ENCODE peak calls at places on chromosome 22, in six cellular contexts. U is upper lobe of left lung, O is breast epithelium, T is GM12892, H is vagina, M is GM12878. G is an unnamed sample.

GRCh38 chr22:22714600-22715361 is 70.4 kb downstream of the GGTLC2 start:
- DNase-seq in U (no peak), O (no peak), T (no peak), H (peak), M (peak), G (no peak)

GRCh38 chr22:49893025-49893424 is 25.2 kb downstream of the ALG12 start:
- DNase-seq in U (no peak), O (no peak), T (no peak), H (no peak), M (no peak), G (no peak)

GRCh38 chr22:20530368-20531153 is 23.2 kb downstream of the MED15 start:
- DNase-seq in U (peak), O (no peak), T (no peak), H (no peak), M (no peak), G (no peak)

GRCh38 chr22:43377486-43377995 is 34.3 kb upstream of the MPPED1 start:
- DNase-seq in U (no peak), O (no peak), T (no peak), H (no peak), M (no peak), G (no peak)

GRCh38 chr22:37601540-37602442 is 6.8 kb upstream of the GGA1 start:
- DNase-seq in U (peak), O (peak), T (no peak), H (no peak), M (peak), G (no peak)

GRCh38 chr22:23796461-23796860 is 9.7 kb downstream of the SMARCB1 start:
- DNase-seq in U (no peak), O (no peak), T (no peak), H (no peak), M (no peak), G (no peak)

GRCh38 chr22:42680648-42681047 is 31.5 kb upstream of the CYB5R3 start:
- DNase-seq in U (no peak), O (no peak), T (no peak), H (no peak), M (no peak), G (no peak)

GRCh38 chr22:50691521-50691920 is 18.9 kb downstream of the SHANK3 start:
- DNase-seq in U (peak), O (no peak), T (no peak), H (no peak), M (peak), G (no peak)

GRCh38 chr22:38203855-38204497 is 2.2 kb downstream of the MAFF start:
- DNase-seq in U (no peak), O (no peak), T (no peak), H (no peak), M (no peak), G (no peak)

GRCh38 chr22:42964994-42965699 is 49.8 kb downstream of the PACSIN2 start:
- DNase-seq in U (no peak), O (no peak), T (no peak), H (no peak), M (no peak), G (no peak)

GRCh38 chr22:47465222-47465621 is 702.8 kb downstream of the TBC1D22A start:
- DNase-seq in U (no peak), O (no peak), T (no peak), H (no peak), M (no peak), G (no peak)

GRCh38 chr22:42519544-42520237 is at the start of gene RRP7A:
- DNase-seq in U (peak), O (peak), T (peak), H (no peak), M (no peak), G (peak)

GRCh38 chr22:27224485-27225364 is 567.3 kb downstream of the MIAT start:
- DNase-seq in U (no peak), O (no peak), T (no peak), H (no peak), M (no peak), G (no peak)

GRCh38 chr22:37633693-37634504 is 5.6 kb upstream of the SH3BP1 start:
- DNase-seq in U (peak), O (no peak), T (peak), H (peak), M (peak), G (peak)

GRCh38 chr22:20552913-20553401 is 45.5 kb downstream of the MED15 start:
- DNase-seq in U (no peak), O (no peak), T (no peak), H (no peak), M (no peak), G (no peak)

GRCh38 chr22:23193882-23194281 is 13.6 kb downstream of the BCR start:
- DNase-seq in U (no peak), O (no peak), T (no peak), H (no peak), M (no peak), G (no peak)

GRCh38 chr22:27409299-27409698 is 392.3 kb downstream of the MN1 start:
- DNase-seq in U (no peak), O (no peak), T (no peak), H (no peak), M (no peak), G (no peak)

GRCh38 chr22:20516399-20516798 is 9.0 kb downstream of the MED15 start:
- DNase-seq in U (no peak), O (no peak), T (no peak), H (no peak), M (no peak), G (no peak)

GRCh38 chr22:38298312-38299000 is 18.8 kb downstream of the CSNK1E start:
- DNase-seq in U (no peak), O (no peak), T (no peak), H (no peak), M (no peak), G (peak)

GRCh38 chr22:41532908-41533825 is 11.1 kb downstream of the POLR3H start:
- DNase-seq in U (peak), O (no peak), T (peak), H (no peak), M (no peak), G (peak)

GRCh38 chr22:37157516-37158289 is 8.0 kb upstream of the IL2RB start:
- DNase-seq in U (no peak), O (no peak), T (no peak), H (no peak), M (no peak), G (no peak)

GRCh38 chr22:48896766-48897637 is 930.7 kb downstream of the BRD1 start:
- DNase-seq in U (peak), O (no peak), T (no peak), H (peak), M (no peak), G (no peak)

GRCh38 chr22:37411655-37412054 is 15.6 kb downstream of the ELFN2 start:
- DNase-seq in U (no peak), O (no peak), T (no peak), H (no peak), M (no peak), G (no peak)

GRCh38 chr22:41544671-41545476 is 604 bp upstream of the POLR3H start:
- DNase-seq in U (no peak), O (no peak), T (no peak), H (no peak), M (no peak), G (no peak)

GRCh38 chr22:19109198-19110063 is 12.8 kb downstream of the DGCR2 start:
- DNase-seq in U (peak), O (no peak), T (no peak), H (no peak), M (peak), G (no peak)

GRCh38 chr22:27881404-27881803 is 37.7 kb downstream of the PITPNB start:
- DNase-seq in U (no peak), O (no peak), T (no peak), H (no peak), M (no peak), G (no peak)

GRCh38 chr22:37484115-37485005 is 1.8 kb downstream of the MFNG start:
- DNase-seq in U (peak), O (no peak), T (peak), H (no peak), M (peak), G (peak)

GRCh38 chr22:41446057-41446501 is 522 bp downstream of the TOB2 start:
- DNase-seq in U (peak), O (no peak), T (no peak), H (no peak), M (no peak), G (no peak)

GRCh38 chr22:23574371-23574811 is 5.7 kb downstream of the IGLL1 start:
- DNase-seq in U (no peak), O (peak), T (no peak), H (no peak), M (no peak), G (no peak)

GRCh38 chr22:49608228-49608627 is 219.4 kb downstream of the BRD1 start:
- DNase-seq in U (no peak), O (no peak), T (no peak), H (no peak), M (no peak), G (no peak)

GRCh38 chr22:40388231-40388630 is 17.8 kb downstream of the SGSM3 start:
- DNase-seq in U (no peak), O (no peak), T (no peak), H (no peak), M (no peak), G (no peak)

GRCh38 chr22:40391417-40391816 is 21.0 kb downstream of the SGSM3 start:
- DNase-seq in U (no peak), O (no peak), T (no peak), H (no peak), M (no peak), G (no peak)

GRCh38 chr22:40383905-40384304 is 13.5 kb downstream of the SGSM3 start:
- DNase-seq in U (no peak), O (no peak), T (no peak), H (no peak), M (no peak), G (no peak)

GRCh38 chr22:40385041-40385782 is 14.8 kb downstream of the SGSM3 start:
- DNase-seq in U (no peak), O (no peak), T (no peak), H (no peak), M (no peak), G (no peak)

DNA sequence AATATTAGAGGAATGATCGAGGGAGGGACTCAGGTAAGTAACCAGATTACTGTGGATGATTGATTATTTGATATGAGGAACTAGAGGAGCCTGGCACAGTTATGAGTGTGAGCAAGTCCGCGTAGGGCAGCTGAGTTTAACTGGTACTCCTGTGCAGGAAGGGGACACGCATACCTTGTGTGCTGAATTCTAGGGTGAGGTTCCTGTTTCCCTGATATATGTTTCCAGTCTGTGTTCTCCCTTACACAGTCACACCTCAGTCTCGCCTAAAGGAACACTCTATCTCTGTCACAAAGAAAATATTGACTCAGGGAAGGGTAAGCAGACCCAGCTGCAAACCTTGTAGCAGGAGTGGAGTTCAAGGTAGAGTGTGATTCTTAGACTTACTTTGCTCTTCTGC is 17.4 kb downstream of the SGSM3 start:
- DNase-seq in U (no peak), O (no peak), T (no peak), H (no peak), M (no peak), G (no peak)
- TF ChIP-seq POLR2A in U (no peak), O (no peak), T (no peak), H (no peak), M (no peak), G (no peak)

GRCh38 chr22:25853902-25854301 is 111.9 kb downstream of the MYO18B start:
- DNase-seq in U (no peak), O (no peak), T (no peak), H (no peak), M (no peak), G (no peak)
- TF ChIP-seq POLR2AphosphoS5 in U (no peak), O (no peak), T (no peak), H (no peak), M (no peak), G (no peak)

DNA sequence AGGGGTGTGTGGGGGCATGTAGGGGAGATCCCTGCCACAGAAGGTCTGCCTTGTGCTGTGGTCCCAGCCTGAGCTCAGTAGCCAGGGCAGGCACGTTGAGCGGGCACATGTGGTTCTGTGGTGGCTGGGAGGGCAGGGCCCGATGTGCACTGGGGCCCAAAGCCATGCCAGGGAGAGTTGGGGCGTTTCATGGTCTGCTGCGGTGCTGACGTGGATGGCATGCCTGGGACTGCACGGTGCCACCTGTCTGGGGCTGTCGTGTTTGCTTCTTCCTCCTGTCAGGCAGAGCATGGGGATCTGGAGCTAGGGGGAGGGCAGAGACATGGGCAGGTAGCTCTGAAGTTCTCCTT is 19.3 kb downstream of the PPIL2 start:
- DNase-seq in U (no peak), O (no peak), T (no peak), H (no peak), M (no peak), G (no peak)
- TF ChIP-seq POLR2A in U (no peak), O (no peak), T (no peak), H (no peak), M (no peak), G (no peak)

GRCh38 chr22:31039393-31039792 is 41.7 kb upstream of the SMTN start:
- DNase-seq in U (no peak), O (no peak), T (no peak), H (no peak), M (no peak), G (no peak)

GRCh38 chr22:31040542-31041398 is 40.3 kb upstream of the SMTN start:
- DNase-seq in U (no peak), O (no peak), T (no peak), H (no peak), M (no peak), G (no peak)

GRCh38 chr22:31038686-31039085 is 42.4 kb upstream of the SMTN start:
- DNase-seq in U (no peak), O (no peak), T (no peak), H (no peak), M (no peak), G (no peak)

GRCh38 chr22:31036671-31037550 is 44.2 kb upstream of the SMTN start:
- DNase-seq in U (no peak), O (no peak), T (no peak), H (no peak), M (no peak), G (no peak)
- TF ChIP-seq POLR2AphosphoS5 in U (no peak), O (no peak), T (no peak), H (peak), M (no peak), G (no peak)

GRCh38 chr22:39317756-39318506 is 1.5 kb downstream of the RPL3 start:
- DNase-seq in U (no peak), O (no peak), T (no peak), H (peak), M (no peak), G (no peak)
- TF ChIP-seq POLR2A in U (no peak), O (no peak), T (peak), H (no peak), M (no peak), G (no peak)

DNA sequence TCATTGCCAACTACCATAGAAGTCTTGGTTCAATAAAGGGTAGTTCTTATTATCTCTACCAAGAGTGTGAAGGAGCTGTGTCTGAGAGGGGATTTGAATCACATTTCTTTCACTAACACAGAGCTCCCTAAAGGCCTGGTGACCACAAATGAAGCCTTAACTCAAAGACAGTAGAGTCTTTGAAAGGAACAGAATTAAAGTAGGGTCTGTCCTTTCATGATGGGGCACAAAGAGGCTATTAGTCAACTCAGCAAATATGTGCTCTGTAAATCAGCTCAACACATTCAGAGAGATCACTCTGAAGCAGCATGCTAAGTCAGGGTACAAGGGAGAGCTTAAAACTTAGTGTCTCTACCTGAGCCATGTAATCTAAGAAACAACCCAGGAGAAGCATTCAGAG is 212.4 kb upstream of the SYN3 start:
- DNase-seq in U (no peak), O (no peak), T (no peak), H (no peak), M (no peak), G (no peak)
- TF ChIP-seq POLR2AphosphoS5 in U (no peak), O (no peak), T (no peak), H (no peak), M (no peak), G (no peak)

DNA sequence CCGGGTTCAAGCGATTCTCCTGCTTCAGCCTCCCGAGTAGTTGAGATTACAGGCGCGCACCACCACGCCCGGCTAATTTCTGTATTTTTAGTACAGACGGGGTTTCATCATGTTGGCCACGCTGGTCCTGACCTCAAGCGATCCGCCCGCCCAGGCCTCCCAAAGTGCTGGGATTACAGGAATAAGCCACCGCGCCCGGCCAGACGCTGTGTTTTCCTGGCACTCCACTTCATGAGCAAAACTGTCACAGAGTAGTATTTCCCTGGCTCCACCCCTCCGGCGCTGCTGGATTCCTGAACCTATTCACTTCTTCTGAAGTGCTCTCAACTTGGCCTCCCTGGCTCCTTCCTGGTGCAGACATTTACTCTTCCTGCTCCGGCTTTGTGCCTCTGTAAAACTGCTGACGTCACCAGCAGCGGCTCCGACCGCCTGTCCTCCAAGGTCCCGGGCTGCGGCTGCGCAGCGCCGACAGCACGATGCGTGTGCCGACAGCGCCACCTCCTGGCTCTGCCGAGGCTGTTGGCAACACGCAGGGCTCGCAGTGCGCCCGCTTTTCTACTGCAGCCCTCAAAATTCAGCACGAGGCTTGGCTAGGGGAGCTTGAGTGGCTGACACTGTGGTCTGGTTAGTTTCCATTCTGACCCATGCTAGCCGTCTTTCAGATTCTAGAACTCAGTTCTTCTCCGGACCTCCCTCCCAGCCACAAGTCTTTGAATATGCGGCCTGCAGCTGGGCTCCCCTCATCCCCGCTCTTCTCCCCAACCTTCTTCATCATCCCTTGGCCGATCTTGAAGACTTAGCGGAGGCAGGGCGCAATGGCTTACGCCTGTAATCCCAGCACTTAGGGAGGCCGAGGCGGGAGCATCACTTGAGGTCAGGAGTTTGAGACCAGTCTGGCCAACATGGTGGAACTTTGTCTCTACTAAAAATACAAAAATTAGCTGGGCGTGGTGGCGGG is 36.6 kb downstream of the APOL3 start:
- DNase-seq in U (peak), O (peak), T (peak), H (peak), M (peak), G (peak)
- TF ChIP-seq POLR2A in U (peak), O (no peak), T (no peak), H (no peak), M (peak), G (no peak)

GRCh38 chr22:46068908-46069481 is 81.3 kb upstream of the PPARA start:
- DNase-seq in U (peak), O (peak), T (no peak), H (no peak), M (no peak), G (no peak)

GRCh38 chr22:46069518-46070214 is 80.7 kb upstream of the PPARA start:
- DNase-seq in U (peak), O (peak), T (no peak), H (no peak), M (no peak), G (no peak)

GRCh38 chr22:46071451-46072029 is 78.8 kb upstream of the PPARA start:
- DNase-seq in U (peak), O (peak), T (no peak), H (no peak), M (no peak), G (no peak)

GRCh38 chr22:46070722-46071450 is 79.4 kb upstream of the PPARA start:
- DNase-seq in U (peak), O (peak), T (peak), H (no peak), M (no peak), G (no peak)

GRCh38 chr22:46070215-46070721 is 80.1 kb upstream of the PPARA start:
- DNase-seq in U (peak), O (peak), T (no peak), H (no peak), M (no peak), G (no peak)
- TF ChIP-seq POLR2AphosphoS5 in U (no peak), O (peak), T (no peak), H (peak), M (no peak), G (no peak)

DNA sequence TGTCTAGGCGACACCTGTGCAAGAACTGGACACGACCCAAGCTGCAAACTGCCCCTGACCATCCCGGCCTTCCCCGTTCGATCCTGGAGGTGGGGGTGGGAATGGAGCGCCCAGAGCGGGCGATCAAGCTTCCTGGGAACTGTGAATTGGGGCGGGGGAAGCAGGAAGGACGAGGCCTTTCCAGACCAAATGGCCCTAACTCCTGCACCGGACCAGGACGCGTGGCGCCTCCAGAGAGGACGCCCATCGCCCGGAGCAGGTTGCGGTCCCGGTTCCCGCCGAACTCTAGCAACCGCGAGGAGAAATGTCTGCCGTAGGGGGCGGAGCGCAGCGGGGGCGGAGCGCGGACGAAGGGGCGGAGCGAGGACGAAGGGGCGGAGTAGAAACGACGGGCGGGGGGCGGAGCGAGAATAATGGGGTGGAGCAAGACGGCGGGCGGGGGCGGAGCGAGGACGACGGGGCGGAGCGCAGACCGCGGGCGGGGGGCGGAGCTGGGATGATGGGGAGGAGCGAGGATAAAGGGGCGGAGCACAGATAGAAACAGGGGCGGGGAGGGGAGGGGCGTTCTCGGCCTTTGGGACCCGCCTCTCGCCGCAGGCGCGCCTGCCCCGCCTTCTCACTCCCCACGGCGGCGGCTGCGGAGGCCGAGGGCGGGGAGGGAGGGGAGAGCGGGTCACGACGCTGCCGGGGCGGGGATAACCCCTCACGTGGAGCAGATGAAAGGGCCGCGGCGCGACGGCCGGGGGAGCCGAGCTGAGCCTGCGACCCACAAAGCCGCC is at the start of gene ZNRF3:
- DNase-seq in U (peak), O (peak), T (peak), H (peak), M (no peak), G (peak)
- TF ChIP-seq POLR2A in U (no peak), O (no peak), T (no peak), H (no peak), M (peak), G (no peak)

G was measured in GM12891.